ENCODE peak calls at places on chromosome 2, in four cellular contexts. D, H, N and P are unnamed samples.

GRCh38 chr2:54419386-54419785 is 36.7 kb upstream of the SPTBN1 start:
- DNase-seq in D (no peak), H (no peak), N (no peak), P (no peak)

GRCh38 chr2:166384774-166385173 is 9.0 kb upstream of the SCN9A start:
- DNase-seq in H (peak; percentile 52), N (no peak), D (no peak), P (peak; percentile 27)

GRCh38 chr2:27717070-27717453 is 53.4 kb downstream of the SLC4A1AP start:
- DNase-seq in H (peak; percentile 42), N (no peak), D (no peak), P (no peak)

GRCh38 chr2:239767016-239767905 is 257.9 kb downstream of the NDUFA10 start:
- DNase-seq in D (no peak), N (no peak), H (no peak), P (no peak)

GRCh38 chr2:85852979-85853498 is 35.8 kb downstream of the ST3GAL5 start:
- DNase-seq in D (no peak), H (no peak), N (no peak), P (no peak)

GRCh38 chr2:65175894-65176527 is 46.1 kb upstream of the RAB1A start:
- DNase-seq in N (no peak), H (no peak), D (no peak), P (no peak)

GRCh38 chr2:43083278-43083677 is 143.1 kb downstream of the ZFP36L2 start:
- DNase-seq in D (no peak), N (no peak), H (no peak), P (no peak)

GRCh38 chr2:231692847-231693246 is 15.5 kb upstream of the PTMA start:
- DNase-seq in H (no peak), D (no peak), N (no peak), P (no peak)

GRCh38 chr2:171430516-171431410 is 3.0 kb downstream of the METTL8 start:
- DNase-seq in N (no peak), D (no peak), H (no peak), P (no peak)

GRCh38 chr2:239190921-239191885 is 209.6 kb downstream of the HDAC4 start:
- DNase-seq in H (no peak), D (no peak), N (no peak), P (no peak)

GRCh38 chr2:156331572-156332451 is 709 bp downstream of the NR4A2 start:
- DNase-seq in H (peak; percentile 77), D (peak; percentile 61), N (peak; percentile 61), P (no peak)

GRCh38 chr2:118440699-118441098 is 352.4 kb downstream of the INSIG2 start:
- DNase-seq in N (no peak), H (no peak), D (no peak), P (no peak)

GRCh38 chr2:234308073-234308813 is 188.6 kb downstream of the ARL4C start:
- DNase-seq in D (peak; percentile 41), H (peak; percentile 39), N (no peak), P (no peak)

GRCh38 chr2:235232474-235233435 is 261.1 kb upstream of the AGAP1 start:
- DNase-seq in H (no peak), D (no peak), N (no peak), P (no peak)

GRCh38 chr2:199589303-199589702 is 131.6 kb upstream of the SATB2 start:
- DNase-seq in D (no peak), H (no peak), N (no peak), P (no peak)

GRCh38 chr2:240211598-240212424 is 71.4 kb upstream of the OTOS start:
- DNase-seq in H (no peak), N (no peak), D (no peak), P (no peak)

GRCh38 chr2:45343618-45344017 is 267.4 kb downstream of the SRBD1 start:
- DNase-seq in H (peak; percentile 44), D (no peak), N (no peak), P (no peak)

GRCh38 chr2:201208563-201209252 is 25.8 kb downstream of the CASP10 start:
- DNase-seq in H (no peak), N (no peak), D (no peak), P (no peak)

GRCh38 chr2:98669675-98670074 is 61.3 kb downstream of the MGAT4A start:
- DNase-seq in H (no peak), D (no peak), N (no peak), P (no peak)

GRCh38 chr2:236117861-236118269 is 50.3 kb downstream of the GBX2 start:
- DNase-seq in N (no peak), H (no peak), D (no peak), P (peak; percentile 93)

GRCh38 chr2:108552566-108552965 is 18.3 kb downstream of the LIMS1 start:
- DNase-seq in D (no peak), N (no peak), H (no peak), P (no peak)

GRCh38 chr2:96795076-96795475 is 21.0 kb upstream of the CNNM3 start:
- DNase-seq in H (no peak), N (no peak), D (no peak), P (no peak)

GRCh38 chr2:234451852-234452625 is 44.8 kb downstream of the ARL4C start:
- DNase-seq in D (peak; percentile 34), N (no peak), H (peak; percentile 98), P (no peak)

GRCh38 chr2:29443627-29444026 is 328.4 kb downstream of the CLIP4 start:
- DNase-seq in H (peak; percentile 49), D (no peak), N (no peak), P (no peak)

GRCh38 chr2:225010804-225011203 is 31.5 kb downstream of the DOCK10 start:
- DNase-seq in D (peak; percentile 16), H (peak; percentile 91), N (no peak), P (no peak)

GRCh38 chr2:26691881-26692813 is at the start of gene KCNK3:
- DNase-seq in D (peak; percentile 50), H (peak; percentile 25), N (peak; percentile 67), P (no peak)

GRCh38 chr2:12106440-12107080 is 360.1 kb downstream of the LPIN1 start:
- DNase-seq in H (peak; percentile 99), N (peak; percentile 92), D (peak; percentile 61), P (no peak)

GRCh38 chr2:15640291-15640711 is 48.6 kb downstream of the DDX1 start:
- DNase-seq in N (peak; percentile 50), D (no peak), H (peak; percentile 86), P (peak; percentile 43)

GRCh38 chr2:105143094-105143466 is 98.5 kb upstream of the GPR45 start:
- DNase-seq in N (no peak), H (no peak), D (no peak), P (no peak)

GRCh38 chr2:205022751-205023150 is 477.5 kb downstream of the PARD3B start:
- DNase-seq in H (no peak), N (no peak), D (no peak), P (no peak)

GRCh38 chr2:138110453-138111083 is 146.3 kb downstream of the HNMT start:
- DNase-seq in N (no peak), H (no peak), D (no peak), P (peak; percentile 96)

GRCh38 chr2:148926291-148926961 is 51.4 kb downstream of the KIF5C start:
- DNase-seq in H (peak; percentile 12), D (peak; percentile 9), N (peak; percentile 70), P (peak; percentile 48)

GRCh38 chr2:219537657-219538487 is 5.7 kb downstream of the CHPF start:
- DNase-seq in H (no peak), N (no peak), D (no peak), P (peak; percentile 68)

GRCh38 chr2:96541326-96541725 is 4.8 kb downstream of the ARID5A start:
- DNase-seq in H (peak; percentile 29), D (no peak), N (no peak), P (no peak)

GRCh38 chr2:43524180-43524965 is 71.5 kb downstream of the THADA start:
- DNase-seq in D (peak; percentile 23), N (no peak), H (peak; percentile 28), P (no peak)

GRCh38 chr2:177799531-177799930 is 273.0 kb downstream of the PDE11A start:
- DNase-seq in H (peak; percentile 12), N (peak; percentile 35), D (no peak), P (peak; percentile 27)

GRCh38 chr2:191604154-191604553 is 73.8 kb upstream of the NABP1 start:
- DNase-seq in H (no peak), D (no peak), N (no peak), P (no peak)

GRCh38 chr2:191597186-191597751 is 80.7 kb upstream of the NABP1 start:
- DNase-seq in D (no peak), N (peak; percentile 52), H (no peak), P (no peak)

GRCh38 chr2:191598296-191598695 is 79.6 kb upstream of the NABP1 start:
- DNase-seq in H (no peak), D (no peak), N (no peak), P (no peak)

DNA sequence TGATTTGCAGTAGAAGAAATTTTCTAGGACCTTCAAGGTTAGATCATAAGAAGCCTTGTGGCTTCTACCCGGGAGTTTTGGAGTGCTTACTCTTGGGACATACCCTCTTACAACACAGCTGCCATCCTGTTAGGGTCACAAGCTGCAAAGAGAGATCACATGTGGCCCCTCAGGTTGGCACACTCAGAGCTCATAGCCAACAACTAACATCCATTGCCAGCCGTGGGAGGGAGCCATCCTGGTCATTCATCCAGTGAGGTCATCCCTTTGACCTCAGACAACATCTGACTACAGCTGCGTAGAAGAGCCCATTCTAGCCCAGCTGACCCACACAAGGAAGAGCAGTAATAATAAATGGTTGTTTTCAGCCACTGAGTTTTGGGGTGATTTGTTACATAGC is 76.9 kb upstream of the NABP1 start:
- DNase-seq in N (no peak), H (no peak), D (no peak), P (peak; percentile 15)
- TF ChIP-seq MAZ in N (no peak), H (no peak), D (no peak), P (no peak)

DNA sequence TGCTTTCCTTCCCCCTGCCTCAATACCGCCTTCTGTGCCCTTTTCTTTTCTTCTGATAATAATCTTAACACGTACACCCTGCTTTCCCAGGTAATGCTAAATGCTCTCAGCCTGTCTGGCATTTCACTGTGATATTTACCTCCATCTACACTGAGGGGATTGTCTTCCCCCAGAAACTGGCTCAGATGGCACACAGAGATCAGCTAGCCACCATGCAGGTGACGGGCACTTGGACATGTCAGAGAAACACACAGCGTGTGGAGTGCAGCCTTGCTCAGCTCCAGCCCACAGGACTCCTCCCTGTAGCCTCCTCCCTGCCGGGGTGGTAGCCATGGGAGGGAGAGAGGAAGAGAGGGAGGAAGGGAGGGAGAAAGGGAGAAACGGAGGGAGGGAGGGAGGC is 131.2 kb downstream of the EIPR1 start:
- DNase-seq in D (no peak), H (no peak), N (no peak), P (no peak)
- TF ChIP-seq MAZ in D (no peak), H (no peak), N (no peak), P (no peak)

DNA sequence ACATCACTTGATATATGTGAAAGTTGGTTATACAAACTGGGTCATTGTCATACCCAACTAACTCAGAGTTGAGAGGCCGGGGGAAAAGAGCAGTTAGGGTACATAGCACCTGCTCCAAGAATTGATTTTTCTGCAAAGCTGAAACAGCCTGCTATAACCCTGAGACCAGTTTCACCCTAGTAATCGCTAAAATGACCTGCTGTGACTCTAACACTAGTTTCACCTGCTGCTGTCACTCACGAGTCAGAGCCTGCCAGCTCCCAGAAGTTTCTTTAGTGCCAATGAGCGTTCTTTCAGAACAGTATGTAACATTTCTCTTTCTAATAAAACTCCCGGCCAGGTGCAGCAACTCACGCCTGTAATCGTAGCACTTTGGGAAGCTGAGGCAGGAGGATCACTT is 28.0 kb downstream of the SRSF7 start:
- DNase-seq in H (no peak), D (no peak), N (no peak), P (no peak)
- TF ChIP-seq MAZ in H (no peak), D (no peak), N (no peak), P (no peak)

GRCh38 chr2:209426432-209426831 is 2.6 kb downstream of the MAP2 start:
- DNase-seq in D (no peak), H (no peak), N (no peak), P (no peak)
- TF ChIP-seq MAZ in D (no peak), H (no peak), N (no peak), P (no peak)